ENCODE peak calls at places on chromosomes 6 and 20, in eight cellular contexts. D, Z, A, H, C, I, S and J are unnamed samples.

GRCh38 chr6:129197154-129197553 is 314.2 kb downstream of the LAMA2 start:
- DNase-seq in D (no peak), Z (no peak), A (no peak), H (no peak), C (no peak), I (no peak), S (no peak), J (no peak)

GRCh38 chr6:119966484-119966883 is 616.9 kb upstream of the MAN1A1 start:
- DNase-seq in D (peak; percentile 32), Z (no peak), A (no peak), H (no peak), C (no peak), I (no peak), S (no peak), J (no peak)

GRCh38 chr6:140915001-140915950 is 1217.4 kb upstream of the GJE1 start:
- DNase-seq in D (no peak), Z (no peak), A (no peak), H (no peak), C (no peak), I (no peak), S (no peak), J (no peak)

GRCh38 chr20:57350086-57350710 is 857 bp upstream of the RAE1 start:
- DNase-seq in D (no peak), Z (no peak), A (no peak), H (no peak), C (no peak), I (no peak), S (no peak), J (no peak)

GRCh38 chr6:128463942-128464341 is 56.5 kb downstream of the PTPRK start:
- DNase-seq in D (no peak), Z (no peak), A (no peak), H (no peak), C (no peak), I (no peak), S (no peak), J (no peak)

GRCh38 chr6:132234356-132234755 is 166.9 kb downstream of the MOXD1 start:
- DNase-seq in D (no peak), Z (no peak), A (no peak), H (no peak), C (no peak), I (no peak), S (no peak), J (no peak)

GRCh38 chr6:107323133-107323785 is 136.1 kb downstream of the PDSS2 start:
- DNase-seq in D (no peak), Z (no peak), A (no peak), H (no peak), C (no peak), I (no peak), S (no peak), J (no peak)

GRCh38 chr20:31322504-31322903 is 14.1 kb upstream of the DEFB116 start:
- DNase-seq in D (no peak), Z (no peak), A (no peak), H (no peak), C (no peak), I (no peak), S (no peak), J (no peak)

GRCh38 chr6:54011277-54011648 is 100.0 kb upstream of the MLIP start:
- DNase-seq in D (no peak), Z (no peak), A (no peak), H (peak; percentile 21), C (no peak), I (no peak), S (no peak), J (no peak)

GRCh38 chr6:104954091-104954797 is 2.7 kb upstream of the LIN28B start:
- DNase-seq in D (no peak), Z (no peak), A (no peak), H (peak; percentile 47), C (no peak), I (no peak), S (no peak), J (no peak)

GRCh38 chr6:125027287-125027686 is 65.0 kb downstream of the RNF217 start:
- DNase-seq in D (no peak), Z (no peak), A (no peak), H (no peak), C (no peak), I (no peak), S (no peak), J (no peak)

GRCh38 chr20:33104336-33104735 is 24.9 kb downstream of the BPIFB4 start:
- DNase-seq in D (no peak), Z (no peak), A (no peak), H (no peak), C (no peak), I (no peak), S (no peak), J (no peak)

GRCh38 chr6:34201455-34202098 is 35.1 kb upstream of the HMGA1 start:
- DNase-seq in D (no peak), Z (no peak), A (no peak), H (no peak), C (no peak), I (no peak), S (no peak), J (no peak)

GRCh38 chr6:32843321-32843978 is 397 bp downstream of the PSMB8 start:
- DNase-seq in D (peak; percentile 11), Z (no peak), A (no peak), H (no peak), C (no peak), I (no peak), S (no peak), J (no peak)

GRCh38 chr6:78093861-78094360 is 441.1 kb downstream of the MEI4 start:
- DNase-seq in D (no peak), Z (no peak), A (no peak), H (no peak), C (no peak), I (no peak), S (no peak), J (no peak)

GRCh38 chr6:44086931-44087574 is 40.2 kb downstream of the MRPL14 start:
- DNase-seq in D (peak; percentile 76), Z (no peak), A (no peak), H (no peak), C (peak; percentile 71), I (no peak), S (peak; percentile 82), J (no peak)

GRCh38 chr6:150427823-150428222 is 59.0 kb downstream of the IYD start:
- DNase-seq in D (no peak), Z (no peak), A (no peak), H (no peak), C (no peak), I (no peak), S (no peak), J (no peak)

GRCh38 chr20:45336530-45337366 is 11.5 kb downstream of the SDC4 start:
- DNase-seq in D (no peak), Z (peak; percentile 64), A (no peak), H (no peak), C (no peak), I (no peak), S (no peak), J (no peak)

GRCh38 chr6:38404355-38404754 is 235.4 kb downstream of the BTBD9 start:
- DNase-seq in D (no peak), Z (no peak), A (no peak), H (no peak), C (no peak), I (no peak), S (no peak), J (peak; percentile 12)

GRCh38 chr20:14193885-14194284 is 143.5 kb downstream of the FLRT3 start:
- DNase-seq in D (no peak), Z (no peak), A (no peak), H (no peak), C (no peak), I (no peak), S (no peak), J (no peak)

GRCh38 chr6:99432877-99433276 is 7.8 kb upstream of the PNISR start:
- DNase-seq in D (no peak), Z (no peak), A (no peak), H (no peak), C (no peak), I (peak; percentile 36), S (no peak), J (no peak)

GRCh38 chr6:147507162-147508072 is 1.1 kb upstream of the SAMD5 start:
- DNase-seq in D (no peak), Z (peak; percentile 18), A (no peak), H (peak; percentile 38), C (peak; percentile 46), I (peak; percentile 30), S (peak; percentile 65), J (no peak)

GRCh38 chr20:22729180-22729579 is 144.8 kb upstream of the FOXA2 start:
- DNase-seq in D (no peak), Z (no peak), A (no peak), H (no peak), C (no peak), I (no peak), S (no peak), J (no peak)

GRCh38 chr6:105270511-105270910 is 90.7 kb upstream of the POPDC3 start:
- DNase-seq in D (no peak), Z (no peak), A (no peak), H (no peak), C (no peak), I (no peak), S (no peak), J (no peak)

GRCh38 chr6:143603474-143603873 is 74.3 kb upstream of the PHACTR2 start:
- DNase-seq in D (no peak), Z (no peak), A (no peak), H (no peak), C (no peak), I (no peak), S (no peak), J (no peak)

DNA sequence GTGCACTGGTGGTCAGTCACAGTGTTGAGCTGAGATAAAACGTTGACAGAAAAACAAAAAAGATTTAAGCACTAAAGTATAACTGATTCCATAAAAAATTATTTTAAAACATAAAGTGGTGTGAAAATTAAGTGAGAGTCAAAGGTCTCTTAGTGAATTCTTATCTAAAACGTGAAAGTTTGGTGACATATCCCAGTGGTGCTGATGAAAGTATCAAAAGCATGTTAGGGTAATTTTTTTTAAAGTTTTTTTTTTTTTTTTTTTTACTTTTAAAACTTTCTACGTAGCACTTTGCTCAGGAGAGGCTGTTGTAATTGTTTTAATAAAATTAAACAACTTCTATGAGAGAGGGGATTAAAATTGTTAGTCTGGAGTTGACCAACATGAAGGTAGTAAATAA is 65.6 kb upstream of the TMEM30A start:
- DNase-seq in D (no peak), Z (no peak), A (no peak), H (no peak), C (no peak), I (no peak), S (no peak), J (no peak)
- H3K27ac ChIP-seq in D (peak overlapping the region; percentile 63), Z (peak overlapping the region; percentile 79), A (no peak overlapping the region), H (peak overlapping the region; percentile 79), C (no peak overlapping the region), I (peak overlapping the region; percentile 97), S (no peak overlapping the region), J (no peak overlapping the region)

GRCh38 chr6:15264902-15265761 is 19.3 kb downstream of the JARID2 start:
- DNase-seq in D (no peak), Z (no peak), A (no peak), H (no peak), C (peak; percentile 46), I (peak; percentile 52), S (no peak), J (no peak)
- H3K4me3 ChIP-seq in D (peak overlapping the region; percentile 5), Z (no peak overlapping the region), A (no peak overlapping the region), H (no peak overlapping the region), C (no peak overlapping the region), I (no peak overlapping the region), S (no peak overlapping the region), J (peak overlapping the region; percentile 43)

GRCh38 chr20:40511478-40511877 is 177.6 kb downstream of the MAFB start:
- DNase-seq in D (no peak), Z (no peak), A (no peak), H (no peak), C (no peak), I (no peak), S (no peak), J (no peak)
- H3K27ac ChIP-seq in D (no peak overlapping the region), Z (no peak overlapping the region), A (no peak overlapping the region), H (no peak overlapping the region), C (no peak overlapping the region), I (no peak overlapping the region), S (no peak overlapping the region), J (no peak overlapping the region)

GRCh38 chr6:11277275-11278206 is 45.1 kb upstream of the NEDD9 start:
- DNase-seq in D (no peak), Z (no peak), A (peak; percentile 15), H (peak; percentile 59), C (no peak), I (peak; percentile 66), S (no peak), J (no peak)
- H3K4me3 ChIP-seq in D (no peak overlapping the region), Z (no peak overlapping the region), A (no peak overlapping the region), H (no peak overlapping the region), C (no peak overlapping the region), I (no peak overlapping the region), S (no peak overlapping the region), J (peak overlapping the region; percentile 51)